ENCODE peak calls at places on chromosome 5, in five cellular contexts. I, G, N, T and S are unnamed samples. For H3K27me3, the result is how much of the 10 kb centered on the place peaks cover.

GRCh38 chr5:178116406-178116885 is 3.1 kb downstream of the N4BP3 start:
- DNase-seq in G (no peak), I (no peak), N (no peak), T (no peak), S (no peak)

GRCh38 chr5:126188804-126189203 is 234.4 kb upstream of the GRAMD2B start:
- DNase-seq in T (no peak), I (no peak), N (no peak), G (no peak), S (no peak)

GRCh38 chr5:179763215-179763945 is 30.4 kb upstream of the LTC4S start:
- DNase-seq in T (peak), I (peak), N (peak), G (peak), S (peak)

GRCh38 chr5:71601222-71602026 is 14.3 kb downstream of the MCCC2 start:
- DNase-seq in N (peak), T (peak), G (peak), I (peak), S (peak)

GRCh38 chr5:168422431-168422830 is 63.8 kb upstream of the RARS1 start:
- DNase-seq in I (no peak), T (no peak), G (no peak), N (no peak), S (peak)

GRCh38 chr5:131262953-131263541 is 806 bp upstream of the CDC42SE2 start:
- DNase-seq in G (no peak), I (no peak), N (no peak), T (no peak), S (no peak)

GRCh38 chr5:159518361-159518760 is 188.1 kb upstream of the IL12B start:
- DNase-seq in G (no peak), T (peak), I (no peak), N (no peak), S (no peak)

GRCh38 chr5:111584651-111585050 is 72.3 kb upstream of the STARD4 start:
- DNase-seq in T (peak), N (peak), G (peak), I (no peak), S (peak)

GRCh38 chr5:179257190-179257741 is 88.0 kb downstream of the ADAMTS2 start:
- DNase-seq in I (peak), N (no peak), T (no peak), G (no peak), S (peak)

GRCh38 chr5:89396262-89396975 is 513.4 kb upstream of the MEF2C start:
- DNase-seq in T (peak), G (no peak), N (peak), I (no peak), S (no peak)

GRCh38 chr5:88502179-88503064 is 233.8 kb upstream of the TMEM161B start:
- DNase-seq in G (no peak), T (peak), I (no peak), N (peak), S (no peak)

GRCh38 chr5:35971186-35971877 is 19.9 kb downstream of the UGT3A1 start:
- DNase-seq in T (no peak), G (no peak), N (no peak), I (no peak), S (no peak)

GRCh38 chr5:86861514-86861913 is 243.8 kb downstream of the COX7C start:
- DNase-seq in N (no peak), I (no peak), T (no peak), G (no peak), S (no peak)

GRCh38 chr5:37816331-37816730 is 23.5 kb downstream of the GDNF start:
- DNase-seq in I (no peak), N (no peak), G (peak), T (no peak), S (no peak)

GRCh38 chr5:42887094-42887493 is 75.4 kb upstream of the SELENOP start:
- DNase-seq in G (peak), I (peak), N (no peak), T (no peak), S (no peak)

GRCh38 chr5:108642170-108642906 is 105.4 kb upstream of the FER start:
- DNase-seq in I (peak), T (peak), G (peak), N (peak), S (peak)

GRCh38 chr5:167489202-167489601 is 802.2 kb upstream of the WWC1 start:
- DNase-seq in I (no peak), G (peak), T (no peak), N (peak), S (no peak)

GRCh38 chr5:133950821-133951612 is 17.4 kb downstream of the C5orf15 start:
- DNase-seq in T (peak), N (peak), G (no peak), I (no peak), S (peak)

GRCh38 chr5:56208681-56209080 is 24.4 kb downstream of the ANKRD55 start:
- DNase-seq in G (no peak), N (no peak), I (no peak), T (no peak), S (no peak)

GRCh38 chr5:56207537-56207936 is 25.6 kb downstream of the ANKRD55 start:
- DNase-seq in T (no peak), N (peak), I (no peak), G (no peak), S (no peak)

GRCh38 chr5:56202483-56202882 is 30.6 kb downstream of the ANKRD55 start:
- DNase-seq in T (peak), G (no peak), N (peak), I (no peak), S (no peak)

GRCh38 chr5:56200856-56201638 is 32.1 kb downstream of the ANKRD55 start:
- DNase-seq in T (peak), G (peak), I (peak), N (peak), S (peak)

DNA sequence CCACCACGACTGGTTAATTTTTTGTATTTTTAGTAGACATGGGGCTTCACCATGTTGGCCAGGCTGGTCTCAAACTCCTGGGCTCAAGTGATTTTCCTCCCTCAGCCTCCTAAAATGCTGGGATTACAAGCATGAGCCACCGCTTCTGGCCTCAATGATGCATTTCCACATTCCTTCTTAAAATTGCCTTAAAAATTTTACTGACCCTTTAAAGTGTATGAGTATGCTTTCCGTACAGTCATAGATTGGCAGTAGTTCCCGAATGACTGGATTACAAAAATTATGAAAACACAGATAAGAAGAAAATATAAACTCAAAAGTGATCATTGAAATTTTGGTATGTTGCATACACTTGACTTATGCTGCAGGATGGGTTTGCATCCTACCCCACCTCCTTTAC is 27.0 kb downstream of the ANKRD55 start:
- DNase-seq in G (no peak), N (peak), T (peak), I (no peak), S (no peak)
- H3K27me3 ChIP-seq in G (under half), N (under half), T (under half), I (under half), S (under half)

GRCh38 chr5:73419414-73420390 is 28.9 kb downstream of the FOXD1 start:
- DNase-seq in I (peak), N (peak), G (no peak), T (peak), S (peak)

GRCh38 chr5:73415617-73416016 is 33.0 kb downstream of the FOXD1 start:
- DNase-seq in G (peak), I (no peak), T (no peak), N (no peak), S (no peak)

GRCh38 chr5:73418244-73418691 is 30.3 kb downstream of the FOXD1 start:
- DNase-seq in N (no peak), G (no peak), T (no peak), I (peak), S (peak)

GRCh38 chr5:73415171-73415570 is 33.4 kb downstream of the FOXD1 start:
- DNase-seq in N (no peak), G (no peak), T (no peak), I (no peak), S (no peak)

GRCh38 chr5:73417307-73418035 is 31.1 kb downstream of the FOXD1 start:
- DNase-seq in I (no peak), T (peak), N (peak), G (no peak), S (no peak)
- H3K27me3 ChIP-seq in I (under half), T (half or more), N (under half), G (under half), S (under half)

GRCh38 chr5:93591323-93591945 is 8.4 kb downstream of the NR2F1 start:
- DNase-seq in T (no peak), I (no peak), G (no peak), N (no peak), S (no peak)
- H3K27me3 ChIP-seq in T (under half), I (under half), G (under half), N (under half), S (half or more)

GRCh38 chr5:113660848-113661247 is 147.4 kb downstream of the YTHDC2 start:
- DNase-seq in T (no peak), I (no peak), G (no peak), N (no peak), S (no peak)

GRCh38 chr5:113663879-113664278 is 150.4 kb downstream of the YTHDC2 start:
- DNase-seq in N (peak), T (peak), G (peak), I (peak), S (peak)
- H3K27me3 ChIP-seq in N (under half), T (under half), G (under half), I (under half), S (under half)

GRCh38 chr5:6082685-6083084 is 295.7 kb downstream of the MED10 start:
- DNase-seq in I (no peak), G (no peak), T (no peak), N (no peak), S (no peak)

GRCh38 chr5:6080930-6081726 is 297.2 kb downstream of the MED10 start:
- DNase-seq in N (no peak), T (no peak), G (no peak), I (no peak), S (no peak)

GRCh38 chr5:6081727-6082210 is 296.6 kb downstream of the MED10 start:
- DNase-seq in T (no peak), N (no peak), G (no peak), I (no peak), S (no peak)

GRCh38 chr5:6080436-6080835 is 297.9 kb downstream of the MED10 start:
- DNase-seq in N (no peak), I (no peak), G (no peak), T (no peak), S (no peak)

GRCh38 chr5:6078881-6079280 is 299.5 kb downstream of the MED10 start:
- DNase-seq in G (no peak), N (no peak), T (no peak), I (no peak), S (no peak)
- H3K27me3 ChIP-seq in G (under half), N (under half), T (under half), I (under half), S (under half)

DNA sequence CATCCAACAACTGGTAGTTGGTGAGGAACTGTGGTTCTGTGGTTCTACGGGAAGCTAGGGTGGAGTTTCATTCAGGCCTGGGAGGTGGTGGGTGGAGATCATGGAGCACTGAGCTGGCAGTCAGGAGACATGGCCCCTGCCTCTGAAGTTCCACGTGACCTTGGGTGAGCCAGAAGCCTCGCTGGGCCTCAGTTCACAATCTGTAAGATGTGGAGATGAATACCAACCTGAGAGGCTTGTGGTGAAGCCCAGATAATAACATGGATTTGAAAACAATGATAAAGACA is 177.9 kb downstream of the MACROH2A1 start:
- DNase-seq in I (no peak), N (no peak), T (no peak), G (no peak), S (peak)
- H3K27me3 ChIP-seq in I (under half), N (under half), T (under half), G (under half), S (under half)

GRCh38 chr5:1446602-1447343 is 1.5 kb upstream of the SLC6A3 start:
- DNase-seq in G (no peak), I (no peak), T (no peak), N (no peak), S (peak)
- H3K27me3 ChIP-seq in G (under half), I (under half), T (under half), N (under half), S (half or more)

DNA sequence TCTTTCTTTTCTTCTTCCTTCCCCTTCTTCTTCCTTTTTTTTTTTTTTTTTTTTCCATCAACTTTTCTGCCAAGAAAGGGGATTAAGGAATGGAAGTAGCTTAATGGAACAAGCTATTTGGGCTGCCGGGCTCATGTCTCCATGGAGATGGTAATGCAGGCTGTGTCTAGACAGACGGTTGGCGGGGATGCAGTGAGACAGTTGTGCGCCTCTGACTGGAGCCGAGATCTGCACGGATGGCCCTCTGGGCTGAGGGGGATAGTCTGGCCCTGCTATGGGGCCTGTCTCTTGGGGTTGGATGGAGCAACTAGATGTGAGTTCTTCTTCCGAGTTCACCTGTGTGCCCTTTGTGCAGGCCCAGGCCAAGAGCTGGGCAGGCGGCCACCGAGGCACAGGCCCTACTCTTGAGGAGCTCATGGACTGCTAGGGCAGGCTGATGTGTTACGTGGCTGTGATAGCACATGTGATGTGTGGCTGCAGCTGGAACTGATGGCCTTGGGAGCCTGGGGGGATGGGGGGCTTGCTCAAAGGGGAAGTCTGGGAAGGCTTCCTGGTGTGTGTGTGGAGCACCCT is 45.6 kb downstream of the NSG2 start:
- DNase-seq in N (no peak), T (no peak), I (no peak), G (no peak), S (no peak)
- H3K27me3 ChIP-seq in N (under half), T (under half), I (under half), G (under half), S (under half)